ENCODE peak calls at places on chromosomes 6 and 20, in nine cellular contexts. X is neural progenitor cell, W is IMR-90, M is fibroblast of the aortic adventitia, J is foreskin fibroblast, H is colonic mucosa, Q is astrocyte of the spinal cord, K is cardiac fibroblast, P is SK-N-SH. I is an unnamed sample.

GRCh38 chr6:28725890-28726348 is 197.9 kb downstream of the TRIM27 start:
- DNase-seq in X (no peak), W (peak), M (no peak), J (no peak), H (no peak), Q (no peak), K (peak), P (no peak), I (peak)

GRCh38 chr6:40461643-40462042 is 125.5 kb downstream of the LRFN2 start:
- DNase-seq in X (no peak), W (no peak), M (no peak), J (no peak), H (no peak), Q (no peak), K (no peak), P (no peak), I (peak)

GRCh38 chr6:104325341-104326172 is 534.2 kb downstream of the HACE1 start:
- DNase-seq in X (peak), W (no peak), M (peak), J (no peak), H (no peak), Q (peak), K (peak), P (peak), I (peak)

GRCh38 chr6:53394704-53395103 is 46.0 kb upstream of the ELOVL5 start:
- DNase-seq in X (no peak), W (no peak), M (no peak), J (no peak), H (no peak), Q (no peak), K (no peak), P (no peak), I (no peak)

GRCh38 chr6:163589401-163589800 is 174.9 kb downstream of the QKI start:
- DNase-seq in X (no peak), W (no peak), M (no peak), J (no peak), H (no peak), Q (peak), K (no peak), P (no peak), I (no peak)

GRCh38 chr6:26045046-26045938 is 41.9 kb upstream of the HFE start:
- DNase-seq in X (no peak), W (peak), M (peak), J (peak), H (peak), Q (peak), K (peak), P (peak), I (peak)

GRCh38 chr6:82015043-82015442 is 232.5 kb downstream of the IBTK start:
- DNase-seq in X (no peak), W (no peak), M (no peak), J (peak), H (no peak), Q (peak), K (peak), P (no peak), I (peak)

GRCh38 chr20:53238121-53238660 is 266.0 kb downstream of the TSHZ2 start:
- DNase-seq in X (no peak), W (no peak), M (no peak), J (no peak), H (no peak), Q (no peak), K (no peak), P (no peak), I (no peak)

GRCh38 chr6:157761331-157761921 is 61.6 kb upstream of the SNX9 start:
- DNase-seq in X (no peak), W (peak), M (no peak), J (no peak), H (no peak), Q (peak), K (peak), P (no peak), I (peak)

GRCh38 chr20:5430670-5431069 is 113.9 kb upstream of the PROKR2 start:
- DNase-seq in X (peak), W (no peak), M (no peak), J (no peak), H (no peak), Q (no peak), K (no peak), P (no peak), I (no peak)

GRCh38 chr20:61297981-61298380 is 45.9 kb downstream of the CDH4 start:
- DNase-seq in X (no peak), W (peak), M (peak), J (no peak), H (no peak), Q (peak), K (peak), P (no peak), I (peak)

GRCh38 chr6:90144396-90144795 is 152.2 kb downstream of the BACH2 start:
- DNase-seq in X (no peak), W (no peak), M (no peak), J (no peak), H (no peak), Q (no peak), K (no peak), P (no peak), I (peak)

GRCh38 chr6:166500246-166500645 is 86.2 kb downstream of the RAMACL start:
- DNase-seq in X (no peak), W (no peak), M (no peak), J (no peak), H (no peak), Q (no peak), K (no peak), P (peak), I (no peak)

GRCh38 chr20:53021934-53022333 is 49.8 kb downstream of the TSHZ2 start:
- DNase-seq in X (no peak), W (no peak), M (peak), J (no peak), H (no peak), Q (no peak), K (peak), P (no peak), I (peak)

GRCh38 chr6:129500958-129501381 is 209.0 kb downstream of the ARHGAP18 start:
- DNase-seq in X (peak), W (peak), M (no peak), J (no peak), H (no peak), Q (no peak), K (peak), P (peak), I (no peak)

GRCh38 chr20:36950432-36951197 is 893 bp downstream of the SAMHD1 start:
- DNase-seq in X (peak), W (peak), M (peak), J (peak), H (peak), Q (no peak), K (peak), P (no peak), I (no peak)

GRCh38 chr6:107046316-107046715 is 18.3 kb downstream of the MTRES1 start:
- DNase-seq in X (peak), W (no peak), M (no peak), J (no peak), H (no peak), Q (no peak), K (no peak), P (peak), I (no peak)

GRCh38 chr20:483791-484644 is 21.7 kb upstream of the TBC1D20 start:
- DNase-seq in X (no peak), W (no peak), M (no peak), J (no peak), H (no peak), Q (no peak), K (no peak), P (no peak), I (no peak)

GRCh38 chr6:99080191-99080590 is 132.4 kb upstream of the FBXL4 start:
- DNase-seq in X (no peak), W (no peak), M (no peak), J (no peak), H (no peak), Q (no peak), K (no peak), P (no peak), I (no peak)

GRCh38 chr6:116762235-116762634 is 3.3 kb downstream of the FAM162B start:
- DNase-seq in X (no peak), W (no peak), M (no peak), J (no peak), H (no peak), Q (no peak), K (no peak), P (no peak), I (no peak)
- H3K4me3 ChIP-seq in X (no peak), W (no peak), M (no peak), J (no peak), H (no peak), Q (no peak), K (no peak), P (no peak), I (no peak)

GRCh38 chr6:150255840-150256239 is 113.0 kb upstream of the IYD start:
- DNase-seq in X (no peak), W (no peak), M (no peak), J (no peak), H (no peak), Q (no peak), K (no peak), P (no peak), I (peak)
- TF ChIP-seq CTCF in X (no peak), W (no peak), M (no peak), J (no peak), H (no peak), Q (no peak), K (no peak), P (no peak), I (no peak)

DNA sequence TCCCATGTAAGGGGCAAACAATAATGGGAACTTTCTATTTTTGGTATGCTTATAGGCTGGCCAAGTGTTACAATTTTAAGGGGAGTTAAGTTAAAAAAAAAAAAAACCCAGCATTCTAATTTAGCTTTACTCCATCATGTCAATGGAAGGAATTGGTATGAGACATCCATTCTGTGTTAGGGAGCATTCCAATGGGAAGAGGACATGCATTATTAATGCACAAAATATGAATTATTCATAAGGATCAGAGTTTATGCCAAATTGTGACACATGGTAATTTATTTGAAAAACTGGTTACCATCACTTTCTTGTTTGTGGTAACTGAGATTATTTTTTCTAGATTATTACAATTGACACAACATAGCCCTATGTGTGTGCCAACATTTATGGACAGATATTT is 2.2 kb downstream of the DOK5 start:
- DNase-seq in X (no peak), W (peak), M (peak), J (no peak), H (no peak), Q (no peak), K (peak), P (no peak), I (no peak)
- H3K4me3 ChIP-seq in X (no peak), W (no peak), M (peak), J (peak), H (no peak), Q (no peak), K (no peak), P (no peak), I (no peak)

DNA sequence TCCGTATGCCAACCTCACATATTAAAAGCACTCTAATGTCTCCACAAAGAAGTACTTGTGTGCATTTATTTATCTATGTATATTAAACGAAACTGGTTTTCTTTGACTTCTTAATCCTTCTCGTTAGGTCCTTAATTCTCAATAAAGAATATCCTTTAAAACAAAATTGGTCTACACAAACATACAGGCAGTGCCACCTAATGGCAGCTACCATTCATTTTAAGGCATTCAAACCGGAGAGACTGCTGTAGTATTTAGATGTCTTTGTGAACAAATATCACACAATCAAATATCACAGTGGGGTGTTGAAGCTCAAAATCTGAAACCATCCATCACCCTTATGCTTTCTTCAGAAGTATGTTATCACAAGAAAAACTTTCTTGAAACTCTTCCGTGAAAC is 96.6 kb upstream of the IRAK1BP1 start:
- DNase-seq in X (no peak), W (no peak), M (peak), J (no peak), H (no peak), Q (no peak), K (peak), P (no peak), I (peak)
- TF ChIP-seq CTCF in X (peak), W (peak), M (no peak), J (no peak), H (no peak), Q (no peak), K (peak), P (no peak), I (no peak)

GRCh38 chr6:34075906-34076305 is 70.0 kb downstream of the GRM4 start:
- DNase-seq in X (no peak), W (no peak), M (no peak), J (no peak), H (no peak), Q (no peak), K (no peak), P (no peak), I (no peak)
- H3K4me3 ChIP-seq in X (no peak), W (no peak), M (no peak), J (no peak), H (no peak), Q (no peak), K (no peak), P (no peak), I (no peak)

DNA sequence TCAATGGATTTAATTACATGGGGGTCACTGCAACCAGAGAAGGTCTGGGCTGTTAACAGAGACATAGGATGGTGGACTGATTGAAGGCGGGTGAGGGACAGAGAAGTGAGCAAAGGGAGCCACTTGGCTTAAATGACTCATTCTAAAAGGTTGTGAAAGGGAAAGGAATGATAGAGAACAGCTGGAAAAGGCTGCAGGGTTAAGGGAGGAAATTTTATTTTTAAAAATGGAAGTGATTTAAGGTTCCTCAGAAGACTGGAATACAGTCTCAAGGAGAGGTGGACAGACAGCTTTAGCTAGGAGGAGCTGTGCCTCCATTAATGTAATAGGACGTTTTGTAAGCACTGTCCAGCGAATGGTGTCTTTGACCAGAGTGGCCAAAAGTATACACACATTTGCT is 46.7 kb downstream of the RGS17 start:
- DNase-seq in X (no peak), W (peak), M (peak), J (peak), H (no peak), Q (peak), K (peak), P (no peak), I (peak)
- TF ChIP-seq CTCF in X (no peak), W (no peak), M (no peak), J (no peak), H (no peak), Q (no peak), K (no peak), P (no peak), I (no peak)

GRCh38 chr6:138970159-138970558 is 17.9 kb downstream of the REPS1 start:
- DNase-seq in X (no peak), W (no peak), M (no peak), J (no peak), H (no peak), Q (no peak), K (no peak), P (no peak), I (no peak)

GRCh38 chr6:138972226-138972665 is 15.8 kb downstream of the REPS1 start:
- DNase-seq in X (no peak), W (peak), M (peak), J (peak), H (no peak), Q (peak), K (peak), P (peak), I (peak)

GRCh38 chr6:138970856-138971425 is 17.1 kb downstream of the REPS1 start:
- DNase-seq in X (no peak), W (peak), M (peak), J (peak), H (no peak), Q (peak), K (peak), P (no peak), I (peak)

GRCh38 chr6:138973481-138974140 is 14.4 kb downstream of the REPS1 start:
- DNase-seq in X (no peak), W (peak), M (peak), J (peak), H (no peak), Q (peak), K (peak), P (no peak), I (no peak)

GRCh38 chr6:138971601-138972000 is 16.5 kb downstream of the REPS1 start:
- DNase-seq in X (peak), W (peak), M (peak), J (peak), H (no peak), Q (peak), K (peak), P (no peak), I (no peak)
- H3K4me3 ChIP-seq in X (peak), W (no peak), M (no peak), J (no peak), H (no peak), Q (no peak), K (peak), P (peak), I (no peak)

DNA sequence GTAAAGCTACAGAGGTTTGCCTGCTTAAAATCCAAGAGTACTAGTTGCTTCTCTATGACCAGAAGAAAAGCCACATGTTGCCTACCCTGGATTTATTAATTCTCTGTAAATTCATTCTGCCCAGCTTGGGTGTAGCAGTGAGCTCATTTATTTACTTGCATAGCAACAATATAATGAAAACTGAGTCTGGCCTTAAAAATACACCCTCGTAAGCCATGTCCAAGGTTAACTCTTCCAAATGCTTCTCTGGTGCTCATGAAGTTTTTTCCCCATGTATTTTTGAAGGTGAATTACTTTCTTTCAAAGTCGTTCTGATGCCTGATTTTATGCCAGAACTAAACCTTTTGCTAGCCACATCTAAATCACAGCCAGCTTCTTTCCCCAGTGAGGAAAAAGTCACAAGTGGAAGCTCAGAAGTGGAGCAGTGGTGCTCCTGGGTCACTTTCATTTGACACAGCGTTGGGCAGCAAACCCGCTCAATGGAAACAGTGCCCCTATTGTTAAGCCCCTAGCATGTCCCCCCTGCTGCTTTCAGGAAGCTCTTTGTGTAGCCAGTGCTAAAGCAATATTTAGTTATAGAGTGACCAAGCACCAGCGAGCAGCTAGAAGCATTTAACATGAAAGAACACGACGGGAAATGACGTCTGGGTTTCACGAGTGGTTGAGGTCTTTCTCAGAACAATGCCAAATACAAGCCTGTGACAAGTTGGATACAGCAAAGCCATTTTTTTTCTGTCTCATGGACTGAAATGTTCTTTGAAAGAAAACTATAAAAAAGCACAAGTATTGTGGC is 29.8 kb downstream of the NEDD9 start:
- DNase-seq in X (peak), W (peak), M (no peak), J (no peak), H (no peak), Q (peak), K (no peak), P (no peak), I (no peak)
- TF ChIP-seq CTCF in X (no peak), W (no peak), M (no peak), J (no peak), H (no peak), Q (no peak), K (no peak), P (no peak), I (no peak)

DNA sequence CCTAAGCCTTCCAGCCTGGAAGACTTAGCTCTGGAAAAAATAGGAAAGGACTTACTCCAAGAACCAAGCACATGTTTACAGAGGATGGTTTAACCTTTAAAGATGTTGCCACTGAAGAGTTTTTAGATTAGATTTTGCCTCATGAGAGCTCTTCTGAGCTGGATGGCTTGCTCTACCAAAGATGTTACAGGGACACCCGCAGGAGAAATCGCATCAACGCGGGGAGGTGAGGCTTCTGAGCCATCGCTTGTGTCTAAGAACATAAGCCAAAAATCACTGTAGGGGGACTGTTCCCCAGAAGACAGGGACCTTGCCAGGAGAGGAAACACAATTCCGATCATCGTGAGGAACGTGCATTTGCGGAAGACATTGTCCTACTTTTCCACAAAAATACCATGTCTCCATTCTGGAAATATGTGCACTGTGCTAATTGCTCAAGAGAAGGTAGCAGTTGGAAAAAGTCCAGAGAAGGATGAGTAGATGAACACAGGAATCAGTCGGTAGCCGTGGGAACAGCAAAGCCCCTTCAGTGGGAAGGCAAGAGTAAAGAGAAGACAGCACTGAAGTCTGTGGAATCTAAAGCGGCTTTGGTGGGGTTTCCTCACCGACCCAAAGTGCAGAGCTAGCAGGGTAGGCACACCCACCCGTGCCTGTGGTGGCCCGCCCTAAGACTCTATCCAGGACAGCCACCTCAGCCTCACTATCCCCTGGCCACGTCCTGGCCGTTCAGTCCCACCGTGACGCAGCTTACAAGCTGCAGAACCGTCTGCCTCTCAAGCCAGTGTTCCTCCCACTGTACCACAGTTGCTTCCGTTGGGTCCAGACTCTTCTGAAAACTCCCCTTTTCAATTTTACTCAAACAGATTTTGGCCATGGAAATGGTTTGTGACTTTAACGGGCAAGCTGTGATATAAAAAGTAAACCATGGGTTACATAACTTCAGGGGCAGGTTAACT is 334.8 kb downstream of the NRN1 start:
- DNase-seq in X (no peak), W (no peak), M (no peak), J (peak), H (no peak), Q (no peak), K (peak), P (no peak), I (no peak)
- H3K4me3 ChIP-seq in X (no peak), W (no peak), M (peak), J (no peak), H (no peak), Q (no peak), K (no peak), P (no peak), I (no peak)